ENCODE peak calls at places on chromosomes 16 and 17, in six cellular contexts. M, R, T, I, B and F are unnamed samples.
A peak's percentile ranks its signal among the peaks of the same experiment; 100 is the strongest.

GRCh38 chr17:7308625-7309433 is 1.4 kb downstream of the EIF5A start:
- DNase-seq in T (no peak), I (peak; percentile 80), M (peak; percentile 72), R (peak; percentile 84), B (peak; percentile 90), F (peak; percentile 86)

GRCh38 chr17:55768946-55769624 is 18.2 kb downstream of the PCTP start:
- DNase-seq in T (no peak), B (no peak), M (no peak), R (peak; percentile 39), I (no peak), F (no peak)

GRCh38 chr16:57802635-57803412 is 533 bp upstream of the KIFC3 start:
- DNase-seq in I (no peak), M (no peak), R (no peak), B (no peak), T (no peak), F (no peak)

GRCh38 chr16:88975511-88976061 is 1.4 kb downstream of the CBFA2T3 start:
- DNase-seq in M (no peak), R (no peak), B (peak; percentile 44), I (no peak), T (no peak), F (no peak)

GRCh38 chr16:80718480-80719220 is 85.7 kb downstream of the CDYL2 start:
- DNase-seq in R (peak; percentile 62), B (no peak), T (no peak), I (peak; percentile 1), M (no peak), F (no peak)

GRCh38 chr17:83133302-83134121 is 54.1 kb downstream of the METRNL start:
- DNase-seq in I (no peak), M (no peak), R (no peak), T (no peak), B (no peak), F (no peak)

GRCh38 chr16:19835989-19836421 is 48.6 kb downstream of the GPRC5B start:
- DNase-seq in R (peak; percentile 63), I (no peak), B (no peak), M (no peak), T (no peak), F (no peak)

GRCh38 chr17:50101346-50102163 is 6.4 kb downstream of the PDK2 start:
- DNase-seq in M (no peak), I (peak; percentile 73), T (no peak), R (peak; percentile 34), B (no peak), F (no peak)

GRCh38 chr16:13077816-13078215 is 176.4 kb downstream of the SHISA9 start:
- DNase-seq in T (no peak), R (no peak), I (no peak), M (no peak), B (no peak), F (no peak)

GRCh38 chr17:40884708-40885512 is at the start of gene KRT20:
- DNase-seq in T (no peak), M (no peak), B (no peak), I (no peak), R (no peak), F (no peak)

GRCh38 chr17:78132086-78132676 is 1.6 kb downstream of the TMC8 start:
- DNase-seq in M (no peak), R (no peak), B (peak; percentile 93), I (peak; percentile 48), T (no peak), F (peak; percentile 76)

GRCh38 chr17:43671075-43671692 is 9.5 kb upstream of the MEOX1 start:
- DNase-seq in T (no peak), M (no peak), I (no peak), R (peak; percentile 62), B (no peak), F (no peak)

GRCh38 chr16:75616541-75617010 is 6.5 kb downstream of the ADAT1 start:
- DNase-seq in B (no peak), M (no peak), R (no peak), I (no peak), T (no peak), F (no peak)

GRCh38 chr17:75991396-75991795 is 9.3 kb upstream of the CDK3 start:
- DNase-seq in R (no peak), B (no peak), I (no peak), M (no peak), T (no peak), F (no peak)

GRCh38 chr16:82990155-82990554 is 363.4 kb downstream of the CDH13 start:
- DNase-seq in M (no peak), T (no peak), I (no peak), R (peak; percentile 68), B (no peak), F (no peak)

GRCh38 chr17:79777166-79777843 is 643 bp upstream of the CBX2 start:
- DNase-seq in R (peak; percentile 55), T (no peak), M (peak; percentile 29), B (peak; percentile 57), I (peak; percentile 58), F (peak; percentile 61)

GRCh38 chr16:19001788-19002187 is 18.1 kb downstream of the TMC7 start:
- DNase-seq in B (no peak), I (no peak), T (no peak), R (peak; percentile 50), M (no peak), F (no peak)

GRCh38 chr16:17271687-17272086 is 199.1 kb downstream of the XYLT1 start:
- DNase-seq in B (no peak), R (peak; percentile 48), I (peak; percentile 36), M (no peak), T (no peak), F (no peak)

GRCh38 chr17:21379080-21379711 is 3.0 kb downstream of the KCNJ12 start:
- DNase-seq in T (no peak), I (no peak), R (no peak), B (no peak), M (no peak), F (no peak)

GRCh38 chr16:73753931-73754330 is 542.7 kb upstream of the PSMD7 start:
- DNase-seq in I (no peak), T (no peak), M (no peak), B (no peak), R (no peak), F (no peak)

GRCh38 chr16:49739381-49739780 is 116.5 kb downstream of the ZNF423 start:
- DNase-seq in T (no peak), R (no peak), I (peak; percentile 24), B (no peak), M (peak; percentile 21), F (no peak)
- TF ChIP-seq CTCF in T (no peak), R (peak; percentile 17), I (peak; percentile 6), B (no peak), M (peak; percentile 60), F (no peak)

GRCh38 chr16:84959045-84959576 is 52.2 kb downstream of the ZDHHC7 start:
- DNase-seq in R (no peak), I (no peak), B (no peak), T (no peak), M (no peak), F (no peak)
- TF ChIP-seq CTCF in R (no peak), I (no peak), B (no peak), T (no peak), M (peak; percentile 87), F (peak; percentile 3)

DNA sequence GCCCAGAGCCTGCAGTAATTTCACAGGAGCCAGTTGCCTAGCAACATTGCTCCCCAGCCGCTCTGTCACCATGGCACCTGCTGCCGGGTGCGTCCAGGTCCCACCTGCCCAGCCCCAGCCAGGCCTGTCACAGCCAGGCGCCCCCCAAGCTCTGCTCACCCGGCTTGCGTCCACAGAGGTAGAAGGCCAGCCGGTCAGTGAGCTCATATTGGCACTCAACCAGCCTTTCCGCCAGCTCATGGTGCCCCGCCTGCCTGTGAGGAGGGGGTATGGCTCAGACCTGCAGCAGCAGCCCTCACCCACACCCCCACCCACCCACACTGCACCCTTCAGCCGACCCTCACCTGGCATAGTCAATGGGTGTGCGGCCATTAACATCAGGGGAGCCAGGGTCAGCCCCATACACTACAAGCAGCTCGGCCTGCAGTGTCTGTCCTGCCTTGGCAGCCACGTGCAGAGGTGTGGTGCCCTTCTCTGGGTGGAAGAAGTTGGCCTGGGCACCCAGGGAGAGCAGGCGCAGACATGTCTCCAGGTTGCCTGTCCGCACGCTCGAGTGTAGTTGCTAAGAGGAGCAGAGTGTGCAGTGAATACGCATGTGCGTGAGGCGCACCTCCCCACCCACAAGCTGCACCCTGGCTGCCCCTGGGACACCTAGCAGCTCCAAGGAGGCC is 7.7 kb downstream of the GIT1 start:
- DNase-seq in T (no peak), B (peak; percentile 5), M (no peak), R (no peak), I (no peak), F (no peak)
- TF ChIP-seq CTCF in T (no peak), B (no peak), M (no peak), R (no peak), I (no peak), F (no peak)

GRCh38 chr16:55830658-55831294 is 2.1 kb downstream of the CES1 start:
- DNase-seq in T (no peak), M (no peak), R (no peak), I (no peak), B (no peak), F (no peak)

GRCh38 chr16:55832425-55832787 is 490 bp downstream of the CES1 start:
- DNase-seq in B (no peak), R (no peak), I (no peak), T (no peak), M (no peak), F (no peak)

GRCh38 chr16:55834044-55834443 is 1.1 kb upstream of the CES1 start:
- DNase-seq in R (no peak), I (no peak), B (no peak), T (no peak), M (no peak), F (no peak)

GRCh38 chr16:55835578-55835977 is 2.7 kb upstream of the CES1 start:
- DNase-seq in B (no peak), I (no peak), T (no peak), M (no peak), R (peak; percentile 3), F (no peak)

GRCh38 chr16:55832788-55833583 is at the start of gene CES1:
- DNase-seq in T (no peak), R (no peak), I (peak; percentile 2), B (no peak), M (no peak), F (no peak)
- TF ChIP-seq CTCF in T (no peak), R (no peak), I (no peak), B (no peak), M (no peak), F (no peak)